ENCODE peak calls at places on chromosome 21, in nine cellular contexts. Y is ecto neural progenitor cell; P is activated CD4-positive, alpha-beta memory T cell treated with anti-CD3 and anti-CD28 coated beads for 36 hours; C is hippocampal formation; V is NB4; A is GM12865; J is G401; M is HS-5; D is retina. B is an unnamed sample.

GRCh38 chr21:44589094-44589493 is 3.2 kb downstream of the KRTAP10-6 start:
- DNase-seq in C (no peak), Y (no peak), A (no peak), D (no peak), P (no peak), M (no peak), V (no peak), J (no peak), B (no peak)

GRCh38 chr21:45138199-45139002 is 64.0 kb downstream of the ADARB1 start:
- DNase-seq in Y (peak; percentile 87), C (peak; percentile 19), M (no peak), D (peak; percentile 65), J (peak; percentile 65), V (peak; percentile 81), P (peak; percentile 81), A (peak; percentile 74), B (peak; percentile 65)

GRCh38 chr21:45511661-45512431 is 30.4 kb downstream of the SLC19A1 start:
- DNase-seq in J (no peak), P (no peak), A (no peak), M (no peak), Y (no peak), V (no peak), D (no peak), C (no peak), B (no peak)

GRCh38 chr21:40433575-40433974 is 413.4 kb downstream of the DSCAM start:
- DNase-seq in D (no peak), C (no peak), P (no peak), Y (no peak), A (no peak), V (no peak), M (no peak), J (no peak), B (no peak)

GRCh38 chr21:44454058-44454457 is 1.3 kb upstream of the LRRC3 start:
- DNase-seq in J (no peak), P (no peak), M (no peak), A (no peak), D (no peak), V (no peak), Y (no peak), C (no peak), B (no peak)

GRCh38 chr21:32728455-32729237 is 833 bp upstream of the SYNJ1 start:
- DNase-seq in M (no peak), V (peak; percentile 8), C (no peak), J (peak; percentile 61), P (no peak), D (no peak), Y (no peak), A (no peak), B (no peak)

GRCh38 chr21:31012133-31013089 is 25.9 kb downstream of the KRTAP19-8 start:
- DNase-seq in J (no peak), P (no peak), V (no peak), C (no peak), M (no peak), Y (no peak), A (peak; percentile 14), D (no peak), B (no peak)

GRCh38 chr21:21547368-21547953 is 549.3 kb downstream of the NCAM2 start:
- DNase-seq in V (no peak), A (no peak), J (no peak), P (no peak), Y (no peak), M (no peak), D (no peak), C (no peak), B (no peak)

GRCh38 chr21:26449161-26449560 is 123.9 kb downstream of the CYYR1 start:
- DNase-seq in C (peak; percentile 22), A (no peak), P (no peak), V (no peak), M (no peak), J (no peak), D (no peak), Y (no peak), B (peak; percentile 17)

GRCh38 chr21:45535341-45536081 is 6.7 kb downstream of the SLC19A1 start:
- DNase-seq in C (peak; percentile 42), V (peak; percentile 74), A (no peak), Y (peak; percentile 43), D (no peak), J (peak; percentile 60), M (no peak), P (no peak), B (peak; percentile 31)

GRCh38 chr21:46244602-46245001 is 16.0 kb upstream of the LSS start:
- DNase-seq in J (no peak), D (no peak), A (no peak), Y (no peak), V (no peak), M (no peak), P (no peak), C (no peak), B (no peak)

GRCh38 chr21:41961282-41961701 is 7.5 kb upstream of the C2CD2 start:
- DNase-seq in M (peak; percentile 50), Y (no peak), A (no peak), C (no peak), V (no peak), J (no peak), P (no peak), D (no peak), B (no peak)

GRCh38 chr21:46007498-46007868 is 25.9 kb downstream of the COL6A1 start:
- DNase-seq in J (no peak), C (no peak), D (no peak), Y (no peak), P (no peak), M (no peak), A (no peak), V (no peak), B (no peak)

GRCh38 chr21:41489329-41489728 is 18.6 kb downstream of the TMPRSS2 start:
- DNase-seq in P (no peak), A (no peak), C (no peak), M (no peak), J (no peak), Y (no peak), V (no peak), D (no peak), B (no peak)

GRCh38 chr21:46545911-46546310 is 59.0 kb downstream of the S100B start:
- DNase-seq in V (no peak), Y (no peak), A (no peak), C (no peak), M (no peak), D (no peak), J (no peak), P (no peak), B (no peak)

GRCh38 chr21:35616090-35616489 is 444.2 kb downstream of the SETD4 start:
- DNase-seq in D (no peak), A (peak; percentile 3), P (no peak), M (no peak), J (peak; percentile 3), V (peak; percentile 56), Y (no peak), C (no peak), B (no peak)

GRCh38 chr21:44006017-44006624 is 6.0 kb upstream of the TRAPPC10 start:
- DNase-seq in A (no peak), D (no peak), J (no peak), M (peak; percentile 67), C (no peak), P (no peak), V (no peak), Y (no peak), B (no peak)

GRCh38 chr21:37849703-37850102 is 66.6 kb downstream of the KCNJ6 start:
- DNase-seq in P (no peak), D (no peak), C (no peak), A (no peak), J (no peak), M (peak; percentile 89), V (peak; percentile 2), Y (no peak), B (no peak)